ENCODE peak calls at places on chromosomes 1 and 21, in five cellular contexts. Q, T, G, Z and R are unnamed samples.

GRCh38 chr1:160226623-160227022 is 21.4 kb downstream of the PEA15 start:
- DNase-seq in G (no peak), T (no peak), Z (no peak), Q (no peak), R (no peak)

GRCh38 chr1:208381481-208381880 is 137.3 kb upstream of the PLXNA2 start:
- DNase-seq in Z (no peak), G (no peak), Q (no peak), T (no peak), R (no peak)

GRCh38 chr1:176801553-176802020 is 338.6 kb downstream of the PAPPA2 start:
- DNase-seq in Z (no peak), T (no peak), Q (no peak), G (no peak), R (no peak)

GRCh38 chr1:230084408-230085177 is 17.6 kb downstream of the GALNT2 start:
- DNase-seq in Q (peak), Z (peak), G (no peak), T (no peak), R (peak)

GRCh38 chr1:160622885-160623633 is 23.8 kb downstream of the SLAMF1 start:
- DNase-seq in T (no peak), Q (no peak), Z (no peak), G (no peak), R (no peak)

GRCh38 chr1:8678688-8679410 is 138.6 kb downstream of the RERE start:
- DNase-seq in Q (no peak), G (no peak), T (no peak), Z (no peak), R (no peak)

GRCh38 chr1:155079487-155080249 is 1.0 kb downstream of the EFNA3 start:
- DNase-seq in T (no peak), G (no peak), Z (no peak), Q (no peak), R (no peak)

GRCh38 chr1:12620142-12620865 is 2.3 kb upstream of the DHRS3 start:
- DNase-seq in T (no peak), Q (peak), Z (no peak), G (no peak), R (no peak)

GRCh38 chr1:234111458-234112142 is 207.1 kb downstream of the SLC35F3 start:
- DNase-seq in Q (peak), G (peak), Z (no peak), T (no peak), R (peak)

GRCh38 chr1:93673159-93673657 is 8.4 kb downstream of the BCAR3 start:
- DNase-seq in Z (no peak), Q (no peak), G (no peak), T (no peak), R (no peak)

GRCh38 chr1:3483801-3484444 is 29.5 kb downstream of the ARHGEF16 start:
- DNase-seq in T (peak), G (no peak), Z (no peak), Q (peak), R (peak)

GRCh38 chr1:47280142-47280541 is 33.8 kb downstream of the STIL start:
- DNase-seq in Q (peak), G (no peak), T (no peak), Z (no peak), R (no peak)

GRCh38 chr1:220012259-220012658 is 34.0 kb downstream of the EPRS1 start:
- DNase-seq in Z (no peak), G (no peak), T (no peak), Q (no peak), R (no peak)

GRCh38 chr21:34073749-34074282 is 438 bp downstream of the MRPS6 start:
- DNase-seq in G (no peak), Q (peak), Z (peak), T (peak), R (no peak)

GRCh38 chr1:114319480-114319879 is 165.8 kb upstream of the SYT6 start:
- DNase-seq in Q (peak), Z (no peak), T (no peak), G (no peak), R (no peak)

GRCh38 chr1:2833454-2834145 is 32.1 kb upstream of the TTC34 start:
- DNase-seq in Q (no peak), Z (no peak), G (no peak), T (no peak), R (no peak)

GRCh38 chr1:85109475-85109874 is 61.2 kb upstream of the MCOLN3 start:
- DNase-seq in G (peak), Q (peak), Z (peak), T (peak), R (peak)

GRCh38 chr1:4161271-4162006 is 261.4 kb upstream of the C1orf174 start:
- DNase-seq in G (no peak), Z (no peak), Q (no peak), T (no peak), R (no peak)

GRCh38 chr1:84833198-84833597 is 59.8 kb downstream of the LPAR3 start:
- DNase-seq in Q (no peak), T (no peak), G (no peak), Z (no peak), R (no peak)

GRCh38 chr1:94382163-94382562 is 36.0 kb upstream of the ABCD3 start:
- DNase-seq in G (no peak), Z (no peak), T (no peak), Q (no peak), R (peak)

GRCh38 chr1:209787551-209787950 is 3.2 kb upstream of the C1orf74 start:
- DNase-seq in Q (no peak), Z (no peak), G (no peak), T (no peak), R (peak)

GRCh38 chr1:38213720-38214367 is 167.3 kb upstream of the POU3F1 start:
- DNase-seq in G (no peak), Q (no peak), T (no peak), Z (no peak), R (no peak)

GRCh38 chr1:5765465-5765864 is 226.8 kb downstream of the NPHP4 start:
- DNase-seq in Q (no peak), Z (no peak), T (no peak), G (no peak), R (no peak)

GRCh38 chr1:53656062-53656915 is 82.7 kb downstream of the GLIS1 start:
- DNase-seq in Z (no peak), T (no peak), G (no peak), Q (peak), R (no peak)

GRCh38 chr1:208430220-208430619 is 186.0 kb upstream of the PLXNA2 start:
- DNase-seq in G (no peak), T (no peak), Z (no peak), Q (no peak), R (no peak)

GRCh38 chr1:211215577-211215976 is 43.6 kb upstream of the RCOR3 start:
- DNase-seq in Z (no peak), G (no peak), Q (no peak), T (no peak), R (no peak)

GRCh38 chr1:236394016-236394481 is at the start of gene EDARADD:
- DNase-seq in Q (peak), Z (no peak), T (no peak), G (no peak), R (no peak)

GRCh38 chr1:47568763-47569162 is 130.9 kb downstream of the FOXD2 start:
- DNase-seq in Z (no peak), G (no peak), T (no peak), Q (peak), R (no peak)

GRCh38 chr1:112319371-112320034 is 76.5 kb upstream of the CTTNBP2NL start:
- DNase-seq in T (no peak), G (no peak), Z (no peak), Q (no peak), R (no peak)

GRCh38 chr1:201184734-201185453 is 5.7 kb upstream of the IGFN1 start:
- DNase-seq in Q (peak), T (no peak), G (no peak), Z (no peak), R (peak)

GRCh38 chr1:184424171-184424570 is 37.3 kb downstream of the C1orf21 start:
- DNase-seq in T (no peak), Z (no peak), Q (no peak), G (no peak), R (no peak)

GRCh38 chr21:43323244-43324005 is 103.5 kb downstream of the SIK1 start:
- DNase-seq in Q (no peak), G (no peak), Z (no peak), T (no peak), R (peak)

GRCh38 chr1:96416690-96417444 is 304.7 kb upstream of the PTBP2 start:
- DNase-seq in Q (no peak), Z (no peak), T (no peak), G (no peak), R (no peak)